ENCODE peak calls at places on chromosomes 4 and X, in four cellular contexts. G is amniotic stem cell; P is stimulated activated CD4-positive, alpha-beta T cell treated with anti-CD3 and anti-CD28 coated beads, TNF-alpha, amount 100 ng/mL, for 4 hours; W is choroid plexus epithelial cell. I is an unnamed sample.

GRCh38 chrX:119189586-119189985 is 46.5 kb upstream of the PGRMC1 start:
- DNase-seq in G (no peak), P (no peak), W (peak), I (no peak)

GRCh38 chrX:54494970-54495813 is 842 bp downstream of the FGD1 start:
- DNase-seq in G (no peak), P (no peak), W (no peak), I (peak)

GRCh38 chrX:39969099-39969825 is 128.5 kb downstream of the BCOR start:
- DNase-seq in G (no peak), P (no peak), W (peak), I (no peak)

GRCh38 chr4:2843909-2844584 is 403 bp downstream of the ADD1 start:
- DNase-seq in G (no peak), P (no peak), W (peak), I (peak)

GRCh38 chr4:101953949-101954348 is 163.4 kb downstream of the BANK1 start:
- DNase-seq in G (no peak), P (no peak), W (peak), I (no peak)

GRCh38 chr4:19728773-19729172 is 522.9 kb upstream of the SLIT2 start:
- DNase-seq in G (no peak), P (no peak), W (peak), I (no peak)

GRCh38 chr4:168449740-168450442 is 30.4 kb downstream of the DDX60L start:
- DNase-seq in G (no peak), P (no peak), W (peak), I (no peak)

GRCh38 chrX:118208476-118208875 is 91.9 kb upstream of the KLHL13 start:
- DNase-seq in G (no peak), P (no peak), W (no peak), I (no peak)

GRCh38 chrX:46628406-46629371 is 55.1 kb downstream of the CHST7 start:
- DNase-seq in G (no peak), P (no peak), W (peak), I (peak)